ENCODE peak calls at places on chromosomes 13 and 19, in six cellular contexts. V is neural progenitor cell, W is right cardiac atrium, H is GM23248, A is breast epithelium, N is cardiac muscle cell. S is an unnamed sample.

GRCh38 chr13:51328488-51328887 is 11.0 kb upstream of the SERPINE3 start:
- DNase-seq in A (no peak), H (no peak), V (peak; percentile 94), N (no peak), W (no peak), S (peak; percentile 58)

GRCh38 chr13:44759723-44760360 is 183.7 kb upstream of the TSC22D1 start:
- DNase-seq in W (no peak), N (no peak), V (no peak), H (no peak), A (peak; percentile 46), S (no peak)

GRCh38 chr19:47713046-47714021 is at the start of gene EHD2:
- DNase-seq in A (peak; percentile 54), N (peak; percentile 36), V (peak; percentile 70), H (peak; percentile 89), W (peak; percentile 93), S (peak; percentile 61)

GRCh38 chr19:19900574-19901444 is at the start of gene ZNF93:
- DNase-seq in W (peak; percentile 95), V (peak; percentile 98), A (peak; percentile 98), H (peak; percentile 99), N (peak; percentile 97), S (peak; percentile 99)

GRCh38 chr13:76887070-76887563 is 912 bp upstream of the KCTD12 start:
- DNase-seq in V (peak; percentile 48), A (no peak), N (peak; percentile 79), W (peak; percentile 59), H (no peak), S (peak; percentile 27)

GRCh38 chr19:46616631-46617322 is 8.1 kb downstream of the PTGIR start:
- DNase-seq in H (peak; percentile 76), A (peak; percentile 56), V (peak; percentile 83), N (peak; percentile 81), W (peak; percentile 83), S (peak; percentile 82)

GRCh38 chr19:33110201-33110910 is 21.6 kb upstream of the WDR88 start:
- DNase-seq in A (no peak), V (no peak), W (no peak), H (peak; percentile 16), N (no peak), S (no peak)

GRCh38 chr13:30607908-30608307 is 9.8 kb upstream of the USPL1 start:
- DNase-seq in V (no peak), N (no peak), A (no peak), W (no peak), H (no peak), S (no peak)

GRCh38 chr19:42397315-42398166 is 7.4 kb upstream of the CNFN start:
- DNase-seq in A (peak; percentile 25), N (no peak), H (no peak), W (no peak), V (no peak), S (no peak)

GRCh38 chr13:34672631-34673030 is 269.4 kb upstream of the NBEA start:
- DNase-seq in A (no peak), H (peak; percentile 40), V (no peak), W (no peak), N (no peak), S (peak; percentile 16)

GRCh38 chr13:67971291-67971690 is 741.2 kb upstream of the PCDH9 start:
- DNase-seq in V (no peak), A (no peak), W (no peak), H (no peak), N (no peak), S (no peak)

GRCh38 chr13:29846475-29847256 is 3.8 kb downstream of the UBL3 start:
- DNase-seq in W (no peak), V (no peak), H (peak; percentile 33), N (no peak), A (no peak), S (no peak)

GRCh38 chr19:56139847-56140582 is 1.1 kb upstream of the ZNF444 start:
- DNase-seq in A (peak; percentile 35), W (no peak), N (no peak), V (no peak), H (peak; percentile 45), S (peak; percentile 17)

GRCh38 chr13:45325806-45326205 is 15.2 kb downstream of the TPT1 start:
- DNase-seq in H (peak; percentile 94), W (peak; percentile 79), V (no peak), A (no peak), N (peak; percentile 84), S (peak; percentile 94)

GRCh38 chr19:48661746-48662145 is 11.1 kb downstream of the NTN5 start:
- DNase-seq in A (no peak), H (no peak), N (no peak), W (peak; percentile 61), V (no peak), S (no peak)

GRCh38 chr13:79986890-79987289 is 354.0 kb downstream of the SPRY2 start:
- DNase-seq in A (no peak), V (no peak), N (no peak), H (no peak), W (no peak), S (no peak)

GRCh38 chr13:61838568-61838967 is 422.9 kb upstream of the PCDH20 start:
- DNase-seq in N (no peak), W (no peak), V (no peak), H (no peak), A (no peak), S (no peak)

GRCh38 chr13:24130134-24130792 is 30.3 kb upstream of the SPATA13 start:
- DNase-seq in A (no peak), H (no peak), N (no peak), W (no peak), V (no peak), S (no peak)

GRCh38 chr19:48203227-48203793 is 32.8 kb downstream of the ZSWIM9 start:
- DNase-seq in V (no peak), N (no peak), W (no peak), H (no peak), A (no peak), S (no peak)

GRCh38 chr13:25046985-25047660 is 48.8 kb upstream of the PABPC3 start:
- DNase-seq in N (peak; percentile 71), V (peak; percentile 83), H (peak; percentile 67), W (no peak), A (no peak), S (peak; percentile 12)

GRCh38 chr19:35370722-35371121 is at the start of gene GPR42:
- DNase-seq in H (no peak), N (no peak), V (no peak), A (no peak), W (no peak), S (no peak)

GRCh38 chr19:47274891-47275865 is 493 bp downstream of the INAFM1 start:
- DNase-seq in V (peak; percentile 72), A (no peak), H (peak; percentile 64), W (no peak), N (peak; percentile 42), S (peak; percentile 36)

GRCh38 chr19:55487884-55488687 is at the start of gene SSC5D:
- DNase-seq in V (peak; percentile 61), H (peak; percentile 70), N (no peak), W (peak; percentile 87), A (no peak), S (peak; percentile 61)

DNA sequence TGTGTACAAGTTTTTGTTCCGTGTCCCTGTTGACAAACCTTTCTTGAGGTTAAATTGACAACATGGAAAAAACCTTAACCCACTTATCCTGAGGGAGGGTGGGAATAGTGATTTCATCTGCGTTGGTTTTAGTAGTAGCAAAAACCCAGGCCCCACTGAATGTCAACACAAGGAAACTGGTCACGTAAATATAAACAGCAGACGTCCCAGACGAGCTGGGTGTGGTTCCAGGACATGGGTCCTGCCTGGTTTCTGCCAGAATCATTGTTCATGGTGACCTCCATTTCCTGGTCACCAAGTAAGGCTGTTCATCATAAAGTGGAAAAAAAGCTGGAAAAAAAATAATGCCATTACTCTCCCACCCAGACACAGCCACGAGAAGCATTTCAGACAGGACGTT is 16.9 kb upstream of the F2RL3 start:
- DNase-seq in H (no peak), V (no peak), N (no peak), A (no peak), W (no peak), S (no peak)
- H3K27ac ChIP-seq in H (no peak overlapping the region), V (no peak overlapping the region), N (no peak overlapping the region), A (peak overlapping the region; percentile 1), W (no peak overlapping the region), S (no peak overlapping the region)

DNA sequence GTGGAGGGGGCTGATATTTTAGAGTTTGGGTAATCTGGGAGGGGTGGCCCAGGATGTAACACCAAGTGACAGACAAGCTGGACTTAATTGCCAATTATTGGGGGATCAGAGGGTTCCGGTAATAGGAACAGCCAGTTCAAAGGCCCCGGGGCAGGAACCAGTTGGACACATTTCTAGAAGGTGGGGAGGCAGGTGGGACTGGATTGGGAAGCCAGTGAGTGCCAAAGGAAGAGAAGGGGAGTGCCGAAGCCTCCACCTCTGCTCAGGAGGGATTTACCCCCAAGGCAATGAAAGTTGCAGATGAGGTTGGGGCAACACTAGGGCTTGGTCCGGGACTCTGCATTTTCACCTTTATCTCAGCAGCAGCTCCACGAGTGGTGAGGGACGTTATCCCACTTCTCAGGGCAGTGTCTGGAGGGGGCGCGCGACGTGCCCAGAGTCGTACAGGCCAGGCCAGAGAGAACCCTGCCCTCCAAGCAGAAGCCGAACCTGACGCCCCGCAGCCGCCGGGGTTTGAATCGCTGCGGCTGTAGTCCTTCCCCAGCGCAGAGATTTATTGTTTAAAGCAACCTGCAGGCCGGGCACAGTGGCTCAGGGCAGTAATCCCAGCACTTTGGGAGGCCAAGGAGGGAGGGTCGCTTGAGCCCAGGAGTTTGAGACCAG is 5.7 kb upstream of the JUND start:
- DNase-seq in A (no peak), H (no peak), N (no peak), V (peak; percentile 70), W (peak; percentile 55), S (peak; percentile 43)
- H3K4me3 ChIP-seq in A (no peak overlapping the region), H (no peak overlapping the region), N (no peak overlapping the region), V (peak overlapping the region; percentile 29), W (no peak overlapping the region), S (no peak overlapping the region)

DNA sequence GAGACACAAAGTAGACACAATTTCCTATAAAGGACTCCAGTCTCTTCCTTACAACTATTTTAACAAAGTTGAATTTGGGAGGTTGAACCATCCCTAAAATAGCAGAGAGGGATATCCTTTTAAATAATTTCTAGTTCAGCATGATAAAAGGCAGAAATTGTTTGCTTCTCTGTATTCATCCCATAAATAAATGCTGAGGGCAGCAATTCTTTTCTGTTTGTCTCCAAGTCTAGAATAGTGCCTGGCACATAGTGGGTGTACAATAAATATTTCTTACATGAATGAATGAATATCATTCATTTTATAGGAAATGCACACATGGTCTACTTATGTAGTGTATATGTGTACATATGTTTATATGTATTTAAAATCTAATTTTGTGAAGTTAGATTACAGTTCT is 12.3 kb downstream of the COL4A1 start:
- DNase-seq in W (no peak), V (no peak), A (no peak), H (no peak), N (no peak), S (no peak)
- H3K27me3 ChIP-seq in W (no peaks in the 10 kb centered on the region), V (no peaks in the 10 kb centered on the region), A (no peaks in the 10 kb centered on the region), H (no peaks in the 10 kb centered on the region), N (no peaks in the 10 kb centered on the region), S (no peaks in the 10 kb centered on the region)

DNA sequence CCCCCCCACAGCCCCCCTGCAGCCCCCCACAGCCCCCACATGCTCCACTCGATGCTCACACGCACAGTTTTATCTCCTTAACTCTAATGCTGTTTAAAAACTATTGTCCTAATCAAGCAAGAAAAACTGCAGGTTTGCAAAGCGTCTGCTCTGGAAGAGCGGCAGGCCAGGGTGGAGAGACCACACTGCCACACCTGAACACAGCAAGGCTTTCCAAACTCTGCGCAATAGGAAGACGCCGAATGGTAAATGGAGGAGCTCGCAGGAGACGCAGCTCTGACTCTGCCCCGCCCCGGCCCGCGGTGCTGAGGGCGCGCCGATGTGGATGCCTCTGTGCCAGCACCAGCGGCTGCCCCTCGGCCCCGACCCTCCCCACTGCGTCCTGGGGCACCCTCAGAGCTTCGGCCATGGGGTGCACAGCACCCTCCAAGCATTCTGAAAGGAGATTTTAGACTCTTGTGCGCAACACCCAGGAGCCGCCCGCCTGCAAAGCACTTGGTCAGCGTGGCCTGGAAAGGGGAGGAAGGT is 32.4 kb downstream of the RASA3 start:
- DNase-seq in A (no peak), V (peak; percentile 87), H (peak; percentile 69), W (peak; percentile 56), N (peak; percentile 62), S (no peak)
- H3K27ac ChIP-seq in A (peak overlapping the region; percentile 40), V (peak overlapping the region; percentile 6), H (no peak overlapping the region), W (peak overlapping the region; percentile 1), N (peak overlapping the region; percentile 82), S (no peak overlapping the region)

S was measured in SJCRH30.